ENCODE peak calls at places on chromosomes 5 and 9, in nine cellular contexts. U is cardiac fibroblast, A is RWPE1, F is fibroblast of mammary gland, J is nephron progenitor cell, C is PC-3, R is thyroid gland, O is IMR-90, Q is left ventricle myocardium inferior. L is an unnamed sample.

GRCh38 chr5:142438573-142438972 is 113.8 kb upstream of the SPRY4 start:
- DNase-seq in U (no peak), A (no peak), F (peak), J (no peak), C (no peak), R (no peak), O (no peak), Q (no peak), L (no peak)

GRCh38 chr9:131627846-131628820 is 82.8 kb downstream of the PRRT1B start:
- DNase-seq in U (peak), A (no peak), F (peak), J (no peak), C (no peak), R (peak), O (peak), Q (no peak), L (peak)

GRCh38 chr9:126398403-126399058 is 71.9 kb downstream of the MVB12B start:
- DNase-seq in U (peak), A (peak), F (peak), J (peak), C (peak), R (peak), O (peak), Q (peak), L (peak)

GRCh38 chr5:94508421-94509148 is 109.8 kb downstream of the KIAA0825 start:
- DNase-seq in U (no peak), A (no peak), F (no peak), J (no peak), C (no peak), R (no peak), O (no peak), Q (no peak), L (no peak)

GRCh38 chr5:138950411-138951011 is 75.4 kb upstream of the LRRTM2 start:
- DNase-seq in U (no peak), A (no peak), F (no peak), J (no peak), C (no peak), R (peak), O (no peak), Q (no peak), L (no peak)

GRCh38 chr9:3578786-3579185 is 53.0 kb upstream of the RFX3 start:
- DNase-seq in U (peak), A (peak), F (peak), J (no peak), C (peak), R (no peak), O (peak), Q (no peak), L (no peak)

GRCh38 chr5:145971701-145972100 is 35.3 kb downstream of the SH3RF2 start:
- DNase-seq in U (no peak), A (no peak), F (no peak), J (no peak), C (no peak), R (no peak), O (no peak), Q (no peak), L (no peak)

GRCh38 chr5:124130807-124131206 is 615.6 kb downstream of the ZNF608 start:
- DNase-seq in U (no peak), A (no peak), F (no peak), J (no peak), C (no peak), R (no peak), O (no peak), Q (no peak), L (no peak)

GRCh38 chr5:58706746-58707145 is 123.9 kb downstream of the RAB3C start:
- DNase-seq in U (no peak), A (no peak), F (no peak), J (no peak), C (no peak), R (no peak), O (no peak), Q (no peak), L (no peak)

GRCh38 chr5:138632900-138633489 is 57.8 kb upstream of the HSPA9 start:
- DNase-seq in U (peak), A (no peak), F (peak), J (peak), C (peak), R (peak), O (peak), Q (peak), L (no peak)

GRCh38 chr5:37869221-37869620 is 29.4 kb upstream of the GDNF start:
- DNase-seq in U (no peak), A (no peak), F (peak), J (no peak), C (no peak), R (no peak), O (peak), Q (no peak), L (no peak)

DNA sequence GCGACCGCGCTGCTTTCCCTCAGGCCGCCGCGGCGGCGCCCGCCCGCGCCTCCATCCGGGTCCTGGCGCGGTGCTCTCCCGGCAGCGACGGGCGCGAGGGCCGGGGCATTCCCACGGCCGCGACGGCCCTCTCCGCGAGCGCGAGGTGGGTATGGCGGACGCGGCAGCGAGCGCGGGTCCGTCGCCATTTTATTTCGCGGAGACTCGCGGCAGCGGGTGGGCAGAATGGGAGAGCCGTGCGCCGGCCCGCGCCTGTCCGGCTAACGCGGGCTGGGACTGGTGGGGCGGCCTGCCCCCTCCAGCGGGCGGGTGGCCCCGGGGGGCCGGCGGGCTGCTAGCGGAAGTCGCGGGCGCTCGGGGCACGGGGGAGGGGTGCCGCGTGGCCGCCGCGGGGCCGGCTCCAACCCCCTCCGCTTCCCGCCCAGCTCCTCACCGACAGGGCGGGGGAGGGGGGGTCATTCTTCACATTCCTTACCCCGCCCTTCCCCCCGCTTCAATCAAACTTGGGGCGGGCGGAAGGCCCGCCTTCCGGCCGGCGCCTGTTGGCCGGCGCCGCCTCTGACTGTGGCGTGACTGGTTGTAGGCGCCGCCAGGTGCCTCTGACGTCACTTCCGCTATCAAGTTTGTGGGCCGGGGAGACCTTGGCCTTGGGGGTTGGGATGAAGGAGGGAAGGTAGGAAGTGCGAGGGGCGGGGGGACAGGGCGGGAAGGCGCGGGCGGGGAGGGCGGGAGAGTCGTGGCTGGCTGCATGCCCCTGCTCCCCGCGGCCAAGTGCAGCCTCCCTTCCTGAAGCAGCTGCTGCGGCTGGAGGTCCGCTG is 82.2 kb downstream of the PTPDC1 start:
- DNase-seq in U (peak), A (peak), F (peak), J (peak), C (peak), R (peak), O (peak), Q (peak), L (peak)
- TF ChIP-seq CTCF in U (no peak), A (no peak), F (no peak), J (no peak), C (no peak), R (no peak), O (peak), Q (peak), L (no peak)

GRCh38 chr9:20608582-20608981 is 13.7 kb downstream of the MLLT3 start:
- DNase-seq in U (no peak), A (no peak), F (no peak), J (no peak), C (no peak), R (no peak), O (no peak), Q (no peak), L (no peak)
- TF ChIP-seq CTCF in U (no peak), A (no peak), F (no peak), J (no peak), C (no peak), R (no peak), O (no peak), Q (no peak), L (no peak)

GRCh38 chr5:87155076-87155475 is 112.6 kb upstream of the RASA1 start:
- DNase-seq in U (no peak), A (no peak), F (no peak), J (no peak), C (no peak), R (no peak), O (no peak), Q (no peak), L (no peak)

GRCh38 chr5:87150630-87151029 is 117.1 kb upstream of the RASA1 start:
- DNase-seq in U (no peak), A (no peak), F (peak), J (no peak), C (peak), R (no peak), O (no peak), Q (no peak), L (no peak)

GRCh38 chr5:87151547-87151946 is 116.1 kb upstream of the RASA1 start:
- DNase-seq in U (peak), A (peak), F (peak), J (no peak), C (peak), R (no peak), O (peak), Q (no peak), L (no peak)

GRCh38 chr5:87156631-87157030 is 111.1 kb upstream of the RASA1 start:
- DNase-seq in U (no peak), A (no peak), F (peak), J (no peak), C (peak), R (no peak), O (no peak), Q (no peak), L (no peak)

DNA sequence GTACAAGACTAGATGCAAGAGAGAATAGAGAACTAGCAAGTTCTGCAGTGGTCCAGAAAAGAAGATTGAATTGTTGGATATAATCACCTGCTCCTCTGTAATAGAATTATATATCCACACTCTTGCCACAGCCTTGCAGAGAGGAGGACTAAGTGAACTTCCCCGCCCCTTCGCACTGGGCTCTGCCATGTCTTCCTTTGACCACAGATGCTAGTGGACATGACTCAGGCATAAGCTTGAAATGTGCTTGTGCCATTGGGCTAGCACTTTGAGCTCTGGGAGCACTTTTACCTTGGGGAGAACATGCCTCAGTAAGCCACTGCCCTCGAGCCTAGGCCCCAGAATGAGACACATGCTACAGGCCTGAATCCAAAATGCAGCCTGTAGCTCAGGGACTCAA is 113.5 kb upstream of the RASA1 start:
- DNase-seq in U (no peak), A (no peak), F (peak), J (no peak), C (no peak), R (no peak), O (no peak), Q (no peak), L (no peak)
- TF ChIP-seq CTCF in U (no peak), A (no peak), F (no peak), J (no peak), C (no peak), R (no peak), O (no peak), Q (no peak), L (no peak)

GRCh38 chr9:98241357-98242104 is 13.9 kb downstream of the TBC1D2 start:
- DNase-seq in U (no peak), A (no peak), F (no peak), J (no peak), C (no peak), R (no peak), O (no peak), Q (no peak), L (no peak)
- TF ChIP-seq CTCF in U (no peak), A (no peak), F (peak), J (no peak), C (peak), R (no peak), O (no peak), Q (no peak), L (no peak)

DNA sequence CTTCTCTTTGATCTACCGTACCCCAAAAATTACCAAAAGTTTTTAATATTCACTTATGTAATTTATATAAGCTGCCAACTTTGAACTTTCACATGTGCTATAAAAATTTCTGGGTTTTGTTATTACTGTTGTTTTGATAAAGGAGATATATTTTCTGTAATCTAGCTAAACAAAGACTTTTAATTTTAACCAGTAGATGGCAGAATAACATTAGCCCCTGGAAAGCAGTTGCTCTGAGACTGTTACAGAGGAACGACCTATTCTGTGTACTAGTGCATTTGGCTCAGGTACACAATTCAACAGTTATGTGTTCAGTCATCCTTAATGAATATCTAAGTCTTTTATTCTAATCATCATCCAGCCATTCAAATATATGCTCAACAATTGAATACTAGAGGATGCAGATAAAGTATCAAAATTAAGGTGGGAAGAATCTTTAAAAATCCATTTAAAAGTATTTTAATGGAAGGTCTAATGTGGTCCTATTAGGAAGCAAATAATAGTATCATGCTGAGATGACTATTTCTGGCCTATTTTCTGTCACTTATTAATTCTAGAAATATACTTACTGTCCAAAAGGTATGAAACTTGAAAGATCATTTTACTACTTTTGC is 8.6 kb downstream of the KLHL9 start:
- DNase-seq in U (peak), A (peak), F (peak), J (peak), C (peak), R (no peak), O (peak), Q (no peak), L (no peak)
- TF ChIP-seq CTCF in U (peak), A (peak), F (peak), J (peak), C (peak), R (peak), O (peak), Q (peak), L (peak)

GRCh38 chr9:87336407-87336806 is 161.3 kb upstream of the DAPK1 start:
- DNase-seq in U (peak), A (no peak), F (peak), J (no peak), C (peak), R (no peak), O (no peak), Q (no peak), L (no peak)
- TF ChIP-seq CTCF in U (peak), A (no peak), F (peak), J (no peak), C (no peak), R (no peak), O (no peak), Q (no peak), L (no peak)

GRCh38 chr9:88045686-88046085 is 71.4 kb upstream of the CDK20 start:
- DNase-seq in U (no peak), A (no peak), F (no peak), J (no peak), C (no peak), R (no peak), O (no peak), Q (no peak), L (no peak)

GRCh38 chr9:88044200-88044599 is 69.9 kb upstream of the CDK20 start:
- DNase-seq in U (no peak), A (no peak), F (no peak), J (no peak), C (no peak), R (no peak), O (no peak), Q (no peak), L (no peak)

GRCh38 chr9:88043647-88044046 is 69.3 kb upstream of the CDK20 start:
- DNase-seq in U (no peak), A (no peak), F (no peak), J (no peak), C (no peak), R (no peak), O (no peak), Q (no peak), L (no peak)

GRCh38 chr9:88037285-88037845 is 63.0 kb upstream of the CDK20 start:
- DNase-seq in U (no peak), A (no peak), F (no peak), J (no peak), C (no peak), R (no peak), O (no peak), Q (no peak), L (no peak)

GRCh38 chr9:88041447-88041846 is 67.1 kb upstream of the CDK20 start:
- DNase-seq in U (peak), A (no peak), F (peak), J (no peak), C (no peak), R (no peak), O (peak), Q (no peak), L (no peak)
- TF ChIP-seq CTCF in U (peak), A (peak), F (peak), J (peak), C (peak), R (no peak), O (peak), Q (peak), L (no peak)

L was measured in activated B cell treated with CpG ODN at 0.5 μM for 24 hours.